ENCODE peak calls at places on chromosomes 5 and 9, in four cellular contexts. One of them, this sample, is unnamed.
A peak's percentile ranks its signal among the peaks of the same experiment; 100 is the strongest.

GRCh38 chr9:98730914-98731313 is 22.2 kb upstream of the GABBR2 start:
- DNase-seq in AG04449: no peak
- DNase-seq in tibial artery: no peak
- DNase-seq in B cell: no peak
- DNase-seq in this sample: no peak

GRCh38 chr9:107284636-107285035 is 1.6 kb downstream of the RAD23B start:
- DNase-seq in AG04449: no peak
- DNase-seq in tibial artery: no peak
- DNase-seq in B cell: no peak
- DNase-seq in this sample: no peak

GRCh38 chr5:83306572-83307241 is 164.8 kb upstream of the VCAN start:
- DNase-seq in tibial artery: peak; percentile 71
- DNase-seq in B cell: peak; percentile 50
- DNase-seq in AG04449: peak; percentile 74
- DNase-seq in this sample: no peak

GRCh38 chr9:81690251-81690851 is 1.0 kb upstream of the TLE1 start:
- DNase-seq in B cell: no peak
- DNase-seq in tibial artery: peak; percentile 25
- DNase-seq in AG04449: no peak
- DNase-seq in this sample: peak; percentile 17

GRCh38 chr5:64587370-64587769 is 81.6 kb downstream of the RGS7BP start:
- DNase-seq in AG04449: no peak
- DNase-seq in B cell: no peak
- DNase-seq in tibial artery: no peak
- DNase-seq in this sample: no peak

GRCh38 chr5:139394123-139394653 is 716 bp downstream of the PROB1 start:
- DNase-seq in tibial artery: no peak
- DNase-seq in AG04449: no peak
- DNase-seq in B cell: peak; percentile 79
- DNase-seq in this sample: peak; percentile 48

GRCh38 chr9:128203024-128203841 is at the start of gene DNM1:
- DNase-seq in tibial artery: no peak
- DNase-seq in B cell: peak; percentile 58
- DNase-seq in AG04449: no peak
- DNase-seq in this sample: peak; percentile 75

GRCh38 chr5:54148062-54148461 is 162.3 kb downstream of the ARL15 start:
- DNase-seq in tibial artery: no peak
- DNase-seq in AG04449: no peak
- DNase-seq in B cell: no peak
- DNase-seq in this sample: no peak

GRCh38 chr5:73615085-73615484 is 10.9 kb upstream of the ARHGEF28 start:
- DNase-seq in AG04449: no peak
- DNase-seq in B cell: no peak
- DNase-seq in tibial artery: no peak
- DNase-seq in this sample: no peak

GRCh38 chr5:179825655-179826182 is 5.0 kb downstream of the SQSTM1 start:
- DNase-seq in tibial artery: no peak
- DNase-seq in B cell: no peak
- DNase-seq in AG04449: no peak
- DNase-seq in this sample: no peak

GRCh38 chr5:73118331-73119011 is 1.9 kb upstream of the TMEM171 start:
- DNase-seq in tibial artery: no peak
- DNase-seq in AG04449: no peak
- DNase-seq in B cell: no peak
- DNase-seq in this sample: no peak

GRCh38 chr9:131731237-131731995 is 8.5 kb downstream of the RAPGEF1 start:
- DNase-seq in B cell: no peak
- DNase-seq in tibial artery: no peak
- DNase-seq in AG04449: no peak
- DNase-seq in this sample: no peak

GRCh38 chr5:9059920-9060691 is 485.8 kb downstream of the SEMA5A start:
- DNase-seq in AG04449: peak; percentile 90
- DNase-seq in tibial artery: no peak
- DNase-seq in B cell: no peak
- DNase-seq in this sample: no peak

GRCh38 chr5:1040571-1040970 is 32.0 kb downstream of the NKD2 start:
- DNase-seq in B cell: no peak
- DNase-seq in AG04449: no peak
- DNase-seq in tibial artery: no peak
- DNase-seq in this sample: no peak

GRCh38 chr5:96254980-96255681 is 177.9 kb downstream of the PCSK1 start:
- DNase-seq in AG04449: peak; percentile 92
- DNase-seq in B cell: no peak
- DNase-seq in tibial artery: peak; percentile 34
- DNase-seq in this sample: no peak

GRCh38 chr5:63648376-63648775 is 313.9 kb downstream of the HTR1A start:
- DNase-seq in AG04449: no peak
- DNase-seq in tibial artery: no peak
- DNase-seq in B cell: no peak
- DNase-seq in this sample: no peak

GRCh38 chr9:25353783-25354182 is 324.5 kb downstream of the TUSC1 start:
- DNase-seq in AG04449: no peak
- DNase-seq in B cell: no peak
- DNase-seq in tibial artery: no peak
- DNase-seq in this sample: no peak

GRCh38 chr5:148909001-148909400 is 82.6 kb downstream of the ADRB2 start:
- DNase-seq in AG04449: peak; percentile 50
- DNase-seq in B cell: no peak
- DNase-seq in tibial artery: no peak
- DNase-seq in this sample: no peak

GRCh38 chr5:10513501-10514442 is 50.1 kb upstream of the ANKRD33B start:
- DNase-seq in tibial artery: no peak
- DNase-seq in AG04449: peak; percentile 58
- DNase-seq in B cell: no peak
- DNase-seq in this sample: no peak

GRCh38 chr9:130327070-130327780 is 61.7 kb downstream of the HMCN2 start:
- DNase-seq in AG04449: no peak
- DNase-seq in B cell: no peak
- DNase-seq in tibial artery: no peak
- DNase-seq in this sample: no peak

GRCh38 chr9:6413365-6414263 is 615 bp downstream of the UHRF2 start:
- DNase-seq in AG04449: no peak
- DNase-seq in B cell: no peak
- DNase-seq in tibial artery: peak; percentile 33
- DNase-seq in this sample: peak; percentile 25

GRCh38 chr9:94600258-94600657 is 6.6 kb upstream of the FBP2 start:
- DNase-seq in AG04449: no peak
- DNase-seq in B cell: no peak
- DNase-seq in tibial artery: no peak
- DNase-seq in this sample: no peak

GRCh38 chr5:159003045-159004030 is 96.4 kb downstream of the EBF1 start:
- DNase-seq in AG04449: peak; percentile 17
- DNase-seq in B cell: no peak
- DNase-seq in tibial artery: no peak
- DNase-seq in this sample: no peak

GRCh38 chr9:22244141-22245011 is 202.2 kb upstream of the DMRTA1 start:
- DNase-seq in B cell: peak; percentile 44
- DNase-seq in AG04449: no peak
- DNase-seq in tibial artery: no peak
- DNase-seq in this sample: no peak

GRCh38 chr9:2837915-2838314 is 6.0 kb downstream of the PUM3 start:
- DNase-seq in tibial artery: no peak
- DNase-seq in B cell: no peak
- DNase-seq in AG04449: no peak
- DNase-seq in this sample: no peak

GRCh38 chr9:137174722-137175293 is 3.0 kb upstream of the TMEM210 start:
- DNase-seq in B cell: no peak
- DNase-seq in AG04449: no peak
- DNase-seq in tibial artery: no peak
- DNase-seq in this sample: no peak

GRCh38 chr5:86376214-86376613 is 241.5 kb upstream of the COX7C start:
- DNase-seq in tibial artery: no peak
- DNase-seq in B cell: no peak
- DNase-seq in AG04449: no peak
- DNase-seq in this sample: no peak

GRCh38 chr9:83015897-83016296 is 47.0 kb downstream of the RASEF start:
- DNase-seq in B cell: no peak
- DNase-seq in tibial artery: no peak
- DNase-seq in AG04449: no peak
- DNase-seq in this sample: no peak

GRCh38 chr5:32805966-32806626 is 95.0 kb downstream of the NPR3 start:
- DNase-seq in tibial artery: no peak
- DNase-seq in AG04449: peak; percentile 74
- DNase-seq in B cell: no peak
- DNase-seq in this sample: no peak

GRCh38 chr5:39543335-39543734 is 118.6 kb upstream of the DAB2 start:
- DNase-seq in AG04449: no peak
- DNase-seq in B cell: no peak
- DNase-seq in tibial artery: no peak
- DNase-seq in this sample: no peak

GRCh38 chr9:110536802-110537201 is 42.7 kb downstream of the SVEP1 start:
- DNase-seq in AG04449: peak; percentile 42
- DNase-seq in B cell: no peak
- DNase-seq in tibial artery: no peak
- DNase-seq in this sample: no peak

GRCh38 chr9:92463989-92464388 is 18.3 kb downstream of the ASPN start:
- DNase-seq in AG04449: peak; percentile 91
- DNase-seq in B cell: no peak
- DNase-seq in tibial artery: no peak
- DNase-seq in this sample: no peak

GRCh38 chr5:28954074-28954473 is 1915.7 kb upstream of the CDH9 start:
- DNase-seq in tibial artery: no peak
- DNase-seq in AG04449: no peak
- DNase-seq in B cell: no peak
- DNase-seq in this sample: no peak

GRCh38 chr9:113542016-113542415 is 78.5 kb downstream of the RGS3 start:
- DNase-seq in AG04449: no peak
- DNase-seq in B cell: no peak
- DNase-seq in tibial artery: no peak
- DNase-seq in this sample: no peak

GRCh38 chr9:129930743-129931142 is 95.5 kb downstream of the USP20 start:
- DNase-seq in B cell: no peak
- DNase-seq in tibial artery: no peak
- DNase-seq in AG04449: no peak
- DNase-seq in this sample: no peak

GRCh38 chr9:124037790-124038189 is 26.2 kb downstream of the LHX2 start:
- DNase-seq in AG04449: no peak
- DNase-seq in B cell: no peak
- DNase-seq in tibial artery: no peak
- DNase-seq in this sample: no peak
- TF ChIP-seq CTCF in AG04449: no peak
- TF ChIP-seq CTCF in B cell: no peak
- TF ChIP-seq CTCF in tibial artery: no peak
- TF ChIP-seq CTCF in this sample: no peak

DNA sequence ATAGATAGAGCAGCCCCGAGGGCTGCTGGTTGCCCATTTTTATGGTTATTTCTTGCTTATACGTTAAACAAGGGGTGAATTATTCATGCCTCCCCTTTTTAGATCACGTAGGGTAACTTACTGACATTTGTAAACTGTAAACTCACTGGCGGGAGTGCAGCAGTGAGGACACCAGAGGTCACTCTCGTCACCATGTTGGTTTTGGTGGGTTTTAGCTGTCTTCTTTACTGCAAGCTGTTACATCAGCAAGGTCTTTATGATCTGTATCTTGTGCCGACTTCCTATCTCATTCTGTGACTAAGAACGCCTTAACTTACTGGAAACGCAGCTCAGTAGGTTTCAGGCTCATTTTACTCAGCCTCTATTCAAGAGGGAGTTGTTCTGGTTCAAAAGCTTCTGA is 155.0 kb upstream of the PRDM9 start:
- DNase-seq in tibial artery: no peak
- DNase-seq in AG04449: no peak
- DNase-seq in B cell: no peak
- DNase-seq in this sample: no peak
- TF ChIP-seq CTCF in tibial artery: no peak
- TF ChIP-seq CTCF in AG04449: no peak
- TF ChIP-seq CTCF in B cell: no peak
- TF ChIP-seq CTCF in this sample: no peak

GRCh38 chr9:136118367-136119258 is at the start of gene TMEM250:
- DNase-seq in AG04449: peak; percentile 71
- DNase-seq in tibial artery: peak; percentile 92
- DNase-seq in B cell: peak; percentile 95
- DNase-seq in this sample: peak; percentile 93
- TF ChIP-seq CTCF in AG04449: no peak
- TF ChIP-seq CTCF in tibial artery: peak; percentile 14
- TF ChIP-seq CTCF in B cell: no peak
- TF ChIP-seq CTCF in this sample: no peak

GRCh38 chr5:142814122-142814521 is 43.9 kb downstream of the ARHGAP26 start:
- DNase-seq in AG04449: no peak
- DNase-seq in tibial artery: peak; percentile 52
- DNase-seq in B cell: no peak
- DNase-seq in this sample: no peak

GRCh38 chr5:142817031-142817430 is 46.9 kb downstream of the ARHGAP26 start:
- DNase-seq in tibial artery: no peak
- DNase-seq in AG04449: no peak
- DNase-seq in B cell: no peak
- DNase-seq in this sample: no peak

GRCh38 chr5:142813208-142813607 is 43.0 kb downstream of the ARHGAP26 start:
- DNase-seq in tibial artery: no peak
- DNase-seq in AG04449: no peak
- DNase-seq in B cell: no peak
- DNase-seq in this sample: no peak

GRCh38 chr5:142816577-142816976 is 46.4 kb downstream of the ARHGAP26 start:
- DNase-seq in AG04449: peak; percentile 29
- DNase-seq in tibial artery: peak; percentile 67
- DNase-seq in B cell: no peak
- DNase-seq in this sample: no peak

GRCh38 chr5:142815469-142815868 is 45.3 kb downstream of the ARHGAP26 start:
- DNase-seq in AG04449: no peak
- DNase-seq in B cell: no peak
- DNase-seq in tibial artery: no peak
- DNase-seq in this sample: no peak
- TF ChIP-seq CTCF in AG04449: no peak
- TF ChIP-seq CTCF in B cell: no peak
- TF ChIP-seq CTCF in tibial artery: no peak
- TF ChIP-seq CTCF in this sample: no peak

DNA sequence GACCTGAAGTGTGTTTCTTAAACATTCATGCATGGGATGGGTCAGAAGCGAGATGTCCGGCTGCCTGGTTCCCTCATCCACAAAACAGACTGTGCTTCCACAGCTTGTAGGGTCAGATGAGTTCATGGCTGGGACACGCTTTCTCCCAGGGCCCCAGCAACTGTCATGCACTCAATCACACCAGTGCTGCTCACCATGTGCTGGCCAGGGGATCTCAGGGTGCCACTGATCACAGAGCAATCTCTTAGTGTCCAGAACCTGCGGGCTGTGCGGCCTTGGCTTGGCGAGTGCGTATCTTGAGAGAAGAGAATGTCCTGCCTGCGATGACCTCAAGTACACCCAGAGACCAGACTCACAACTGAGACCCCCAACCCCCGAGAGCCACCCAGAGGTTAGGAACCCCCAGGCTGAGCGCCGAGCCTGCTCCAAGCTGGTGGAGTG is 26.0 kb upstream of the FCN2 start:
- DNase-seq in AG04449: no peak
- DNase-seq in tibial artery: peak; percentile 15
- DNase-seq in B cell: no peak
- DNase-seq in this sample: no peak
- TF ChIP-seq CTCF in AG04449: no peak
- TF ChIP-seq CTCF in tibial artery: no peak
- TF ChIP-seq CTCF in B cell: no peak
- TF ChIP-seq CTCF in this sample: no peak

GRCh38 chr5:135462304-135462703 is 10.2 kb upstream of the TIFAB start:
- DNase-seq in B cell: no peak
- DNase-seq in tibial artery: no peak
- DNase-seq in AG04449: no peak
- DNase-seq in this sample: no peak
- TF ChIP-seq CTCF in B cell: peak; percentile 31
- TF ChIP-seq CTCF in tibial artery: peak; percentile 33
- TF ChIP-seq CTCF in AG04449: peak; percentile 59
- TF ChIP-seq CTCF in this sample: peak; percentile 29